ENCODE peak calls at places on chromosomes 1 and 21, in five cellular contexts. One of them, this sample, is unnamed.

GRCh38 chr21:16752109-16752508 is 760.7 kb upstream of the CXADR start:
- DNase-seq in activated T-cell treated with anti-CD3 and anti-CD28 coated beads for 1 hour: no peak
- DNase-seq in H4: no peak
- DNase-seq in GM23248: no peak
- DNase-seq in activated T-helper 1 cell treated with anti-CD3 and anti-CD28 coated beads, Interleukin-12 subunit alpha, Interleukin-12 subunit beta, Interleukin-2, Interleukin-4 antibody, amounts not matched to agents 30 ng/mL and 10 ng/mL and 1 ng/mL, durations not matched to agents 14 hours and 24 hours and 36 hours: no peak
- DNase-seq in this sample: no peak

GRCh38 chr1:25246600-25247023 is 642 bp downstream of the RSRP1 start:
- DNase-seq in activated T-helper 1 cell treated with anti-CD3 and anti-CD28 coated beads, Interleukin-12 subunit alpha, Interleukin-12 subunit beta, Interleukin-2, Interleukin-4 antibody, amounts not matched to agents 30 ng/mL and 10 ng/mL and 1 ng/mL, durations not matched to agents 14 hours and 24 hours and 36 hours: no peak
- DNase-seq in H4: no peak
- DNase-seq in activated T-cell treated with anti-CD3 and anti-CD28 coated beads for 1 hour: no peak
- DNase-seq in GM23248: peak
- DNase-seq in this sample: no peak

GRCh38 chr1:62038594-62039284 is 155.9 kb upstream of the L1TD1 start:
- DNase-seq in activated T-helper 1 cell treated with anti-CD3 and anti-CD28 coated beads, Interleukin-12 subunit alpha, Interleukin-12 subunit beta, Interleukin-2, Interleukin-4 antibody, amounts not matched to agents 30 ng/mL and 10 ng/mL and 1 ng/mL, durations not matched to agents 14 hours and 24 hours and 36 hours: no peak
- DNase-seq in GM23248: no peak
- DNase-seq in H4: no peak
- DNase-seq in activated T-cell treated with anti-CD3 and anti-CD28 coated beads for 1 hour: no peak
- DNase-seq in this sample: no peak

GRCh38 chr1:59422921-59423575 is 126.2 kb downstream of the FGGY start:
- DNase-seq in GM23248: peak
- DNase-seq in activated T-helper 1 cell treated with anti-CD3 and anti-CD28 coated beads, Interleukin-12 subunit alpha, Interleukin-12 subunit beta, Interleukin-2, Interleukin-4 antibody, amounts not matched to agents 30 ng/mL and 10 ng/mL and 1 ng/mL, durations not matched to agents 14 hours and 24 hours and 36 hours: no peak
- DNase-seq in activated T-cell treated with anti-CD3 and anti-CD28 coated beads for 1 hour: no peak
- DNase-seq in H4: no peak
- DNase-seq in this sample: no peak

GRCh38 chr1:205505076-205505729 is 734 bp downstream of the CDK18 start:
- DNase-seq in H4: no peak
- DNase-seq in activated T-cell treated with anti-CD3 and anti-CD28 coated beads for 1 hour: no peak
- DNase-seq in activated T-helper 1 cell treated with anti-CD3 and anti-CD28 coated beads, Interleukin-12 subunit alpha, Interleukin-12 subunit beta, Interleukin-2, Interleukin-4 antibody, amounts not matched to agents 30 ng/mL and 10 ng/mL and 1 ng/mL, durations not matched to agents 14 hours and 24 hours and 36 hours: no peak
- DNase-seq in GM23248: no peak
- DNase-seq in this sample: no peak

GRCh38 chr1:234963180-234963903 is 165.3 kb downstream of the TOMM20 start:
- DNase-seq in GM23248: peak
- DNase-seq in H4: peak
- DNase-seq in activated T-helper 1 cell treated with anti-CD3 and anti-CD28 coated beads, Interleukin-12 subunit alpha, Interleukin-12 subunit beta, Interleukin-2, Interleukin-4 antibody, amounts not matched to agents 30 ng/mL and 10 ng/mL and 1 ng/mL, durations not matched to agents 14 hours and 24 hours and 36 hours: peak
- DNase-seq in activated T-cell treated with anti-CD3 and anti-CD28 coated beads for 1 hour: peak
- DNase-seq in this sample: peak

GRCh38 chr1:233904979-233905415 is 521 bp downstream of the SLC35F3 start:
- DNase-seq in activated T-helper 1 cell treated with anti-CD3 and anti-CD28 coated beads, Interleukin-12 subunit alpha, Interleukin-12 subunit beta, Interleukin-2, Interleukin-4 antibody, amounts not matched to agents 30 ng/mL and 10 ng/mL and 1 ng/mL, durations not matched to agents 14 hours and 24 hours and 36 hours: no peak
- DNase-seq in GM23248: peak
- DNase-seq in activated T-cell treated with anti-CD3 and anti-CD28 coated beads for 1 hour: no peak
- DNase-seq in H4: no peak
- DNase-seq in this sample: no peak

GRCh38 chr1:97396463-97396862 is 524.4 kb downstream of the DPYD start:
- DNase-seq in H4: no peak
- DNase-seq in GM23248: peak
- DNase-seq in activated T-helper 1 cell treated with anti-CD3 and anti-CD28 coated beads, Interleukin-12 subunit alpha, Interleukin-12 subunit beta, Interleukin-2, Interleukin-4 antibody, amounts not matched to agents 30 ng/mL and 10 ng/mL and 1 ng/mL, durations not matched to agents 14 hours and 24 hours and 36 hours: no peak
- DNase-seq in activated T-cell treated with anti-CD3 and anti-CD28 coated beads for 1 hour: no peak
- DNase-seq in this sample: no peak

This sample was measured in HL-60.